ENCODE peak calls at places on chromosomes 5 and 9, in nine cellular contexts. F is H54; R is tibial nerve; K is stimulated activated CD4-positive, alpha-beta T cell treated with anti-CD3 and anti-CD28 coated beads, Interleukin-4, amount 100 ng/mL, for 48 hours; Q is C1 segment of cervical spinal cord; C is GM12865; U is stimulated activated CD8-positive, alpha-beta memory T cell treated with anti-CD3 and anti-CD28 coated beads, Interleukin-4, amount 100 ng/mL, for 48 hours; G is psoas muscle; O is posterior cingulate gyrus. Z is an unnamed sample.

GRCh38 chr9:130426883-130427282 is 17.9 kb upstream of the ASS1 start:
- DNase-seq in O (no peak), R (no peak), C (no peak), Q (peak), G (peak), U (no peak), K (no peak), F (peak), Z (no peak)

GRCh38 chr5:66646570-66646969 is 50.4 kb downstream of the MAST4 start:
- DNase-seq in F (no peak), R (no peak), U (no peak), G (no peak), K (no peak), C (no peak), Q (no peak), O (no peak), Z (no peak)

GRCh38 chr9:126009047-126009446 is 261.9 kb downstream of the PBX3 start:
- DNase-seq in Q (no peak), K (no peak), O (no peak), C (no peak), U (no peak), R (no peak), G (no peak), F (peak), Z (no peak)

GRCh38 chr9:35538361-35539234 is 48.7 kb downstream of the RUSC2 start:
- DNase-seq in Q (peak), F (no peak), G (peak), O (peak), K (no peak), R (peak), U (no peak), C (no peak), Z (peak)

GRCh38 chr9:85332487-85332886 is 409.3 kb downstream of the AGTPBP1 start:
- DNase-seq in O (no peak), F (no peak), R (no peak), K (no peak), Q (no peak), C (peak), U (no peak), G (no peak), Z (no peak)

GRCh38 chr9:127360829-127361228 is 36.1 kb upstream of the SLC2A8 start:
- DNase-seq in O (no peak), F (peak), U (no peak), Q (no peak), C (peak), R (no peak), K (no peak), G (no peak), Z (no peak)

GRCh38 chr5:109709225-109709624 is 19.5 kb downstream of the MAN2A1 start:
- DNase-seq in O (no peak), G (no peak), R (no peak), K (no peak), U (no peak), C (no peak), Q (no peak), F (no peak), Z (no peak)

GRCh38 chr9:109886050-109886449 is 106.1 kb downstream of the PALM2AKAP2 start:
- DNase-seq in F (no peak), R (no peak), C (no peak), Q (no peak), U (no peak), G (no peak), K (no peak), O (no peak), Z (no peak)